ENCODE peak calls at places on chromosome 16, in nine cellular contexts. Z is ovary; Y is CD4-positive, alpha-beta memory T cell; A is neuronal stem cell; B is transverse colon; U is CD8-positive, alpha-beta T cell; P is heart left ventricle; D is mesendoderm; X is astrocyte. W is an unnamed sample.

GRCh38 chr16:80027007-80027965 is 426.7 kb upstream of the MAF start:
- DNase-seq in P (peak; percentile 48), Y (peak; percentile 42), U (no peak), Z (peak; percentile 44), B (peak; percentile 40), X (peak; percentile 95), A (no peak), D (peak; percentile 97), W (no peak)

GRCh38 chr16:57992084-57992483 is 8.4 kb downstream of the ZNF319 start:
- DNase-seq in Y (no peak), Z (no peak), X (no peak), D (no peak), U (no peak), A (no peak), P (no peak), B (no peak), W (no peak)

GRCh38 chr16:5058476-5058875 is 7.3 kb downstream of the C16orf89 start:
- DNase-seq in A (peak; percentile 48), U (no peak), D (peak; percentile 96), Y (no peak), X (no peak), B (no peak), Z (no peak), P (peak; percentile 52), W (peak; percentile 85)

GRCh38 chr16:25014500-25015147 is 545 bp downstream of the ARHGAP17 start:
- DNase-seq in Y (no peak), P (peak; percentile 52), D (peak; percentile 75), U (no peak), A (peak; percentile 46), X (peak; percentile 44), B (peak; percentile 47), Z (peak; percentile 55), W (no peak)

GRCh38 chr16:21223787-21224186 is 9.7 kb upstream of the ANKS4B start:
- DNase-seq in P (no peak), Z (no peak), A (no peak), X (no peak), D (no peak), B (no peak), Y (no peak), U (no peak), W (no peak)

GRCh38 chr16:69935278-69935711 is 15.8 kb upstream of the CLEC18A start:
- DNase-seq in P (no peak), X (peak; percentile 59), B (no peak), Y (no peak), A (no peak), U (no peak), Z (no peak), D (no peak), W (no peak)

GRCh38 chr16:13811834-13812233 is 108.1 kb upstream of the ERCC4 start:
- DNase-seq in X (no peak), A (no peak), U (no peak), Y (no peak), D (no peak), Z (no peak), P (no peak), B (no peak), W (no peak)

GRCh38 chr16:71965223-71965622 is 35.0 kb downstream of the PKD1L3 start:
- DNase-seq in U (no peak), A (no peak), D (no peak), X (no peak), B (no peak), P (no peak), Y (no peak), Z (no peak), W (no peak)

GRCh38 chr16:72612718-72613117 is 435.2 kb downstream of the ZFHX3 start:
- DNase-seq in A (no peak), U (no peak), D (no peak), Z (no peak), X (no peak), B (no peak), P (no peak), Y (no peak), W (no peak)

GRCh38 chr16:500699-501098 is 26.8 kb upstream of the CAPN15 start:
- DNase-seq in P (no peak), Z (no peak), B (no peak), U (no peak), A (no peak), X (no peak), D (no peak), Y (no peak), W (no peak)

GRCh38 chr16:54275956-54276355 is 10.6 kb downstream of the IRX3 start:
- DNase-seq in Y (no peak), Z (no peak), A (no peak), X (no peak), P (no peak), B (no peak), D (no peak), U (no peak), W (no peak)

GRCh38 chr16:88762941-88763340 is 22.1 kb downstream of the PIEZO1 start:
- DNase-seq in B (no peak), X (no peak), P (no peak), Z (no peak), D (no peak), Y (no peak), U (no peak), A (no peak), W (no peak)

GRCh38 chr16:88763502-88764053 is 21.4 kb downstream of the PIEZO1 start:
- DNase-seq in P (no peak), Z (no peak), Y (no peak), X (no peak), B (no peak), U (no peak), A (peak; percentile 80), D (peak; percentile 96), W (no peak)

GRCh38 chr16:88764080-88764479 is 20.9 kb downstream of the PIEZO1 start:
- DNase-seq in Z (no peak), A (no peak), Y (no peak), X (no peak), P (no peak), U (no peak), B (no peak), D (no peak), W (no peak)

GRCh38 chr16:88766975-88767374 is 18.0 kb downstream of the PIEZO1 start:
- DNase-seq in Y (no peak), B (no peak), X (no peak), D (no peak), P (no peak), A (no peak), Z (no peak), U (no peak), W (no peak)

GRCh38 chr16:88764913-88765349 is 20.1 kb downstream of the PIEZO1 start:
- DNase-seq in U (no peak), D (peak; percentile 75), Y (no peak), Z (no peak), B (no peak), A (no peak), X (no peak), P (no peak), W (no peak)
- H3K4me1 ChIP-seq in U (peaks cover 24% of the 10 kb centered on the region), D (peaks cover 7% of the 10 kb centered on the region), Y (peaks cover 83% of the 10 kb centered on the region), Z (peaks cover 24% of the 10 kb centered on the region), B (peaks cover 60% of the 10 kb centered on the region), A (peaks cover 21% of the 10 kb centered on the region), X (peaks cover 48% of the 10 kb centered on the region), P (peaks cover 34% of the 10 kb centered on the region), W (peaks cover 25% of the 10 kb centered on the region)

DNA sequence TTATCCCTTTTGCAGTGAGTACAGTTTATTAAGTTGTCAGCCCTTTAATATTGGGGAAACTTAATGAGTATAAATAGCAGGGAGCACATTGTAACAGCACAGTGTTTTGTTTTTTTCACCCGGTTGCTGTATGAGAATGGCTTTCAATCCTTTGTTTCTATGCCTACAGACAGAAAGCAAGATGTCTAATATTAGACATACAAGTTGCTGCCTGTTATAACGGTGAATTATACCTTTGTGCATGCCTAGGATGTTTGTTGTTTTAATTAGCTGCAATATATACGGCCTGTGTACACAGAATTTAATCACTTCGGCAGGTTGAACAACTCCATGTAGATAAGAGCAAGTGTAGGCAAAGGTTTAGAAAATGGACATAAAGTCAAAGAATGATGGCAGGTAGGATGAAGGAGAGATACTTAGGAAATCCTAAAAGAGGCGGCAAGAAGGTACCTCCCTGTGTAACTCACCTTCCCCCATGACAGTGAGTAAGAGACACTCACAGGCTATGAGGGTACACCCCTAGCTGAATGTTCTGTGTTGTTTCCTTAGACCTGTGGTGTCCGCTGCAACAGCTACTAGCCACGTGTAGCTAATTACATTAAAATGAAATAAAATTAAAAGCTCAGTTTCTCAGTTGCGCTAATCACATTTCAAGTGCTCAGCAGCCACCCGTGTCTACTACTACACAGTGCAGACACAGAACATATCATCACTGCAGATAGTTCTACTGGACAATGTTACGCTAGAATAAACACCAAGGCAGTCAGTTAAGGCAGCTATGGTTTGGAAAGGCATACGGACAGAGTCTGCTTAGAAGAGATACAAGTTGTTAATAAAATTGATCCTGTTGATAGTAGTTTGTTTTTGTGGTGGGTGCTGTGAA is 10.9 kb downstream of the SLC7A6OS start:
- DNase-seq in D (no peak), B (no peak), Y (no peak), A (no peak), U (no peak), X (no peak), Z (no peak), P (no peak), W (no peak)
- H3K36me3 ChIP-seq in D (peaks cover 18% of the 10 kb centered on the region), B (peaks cover 48% of the 10 kb centered on the region), Y (peaks cover 78% of the 10 kb centered on the region), A (peaks cover 44% of the 10 kb centered on the region), U (peaks cover 86% of the 10 kb centered on the region), X (peaks cover 69% of the 10 kb centered on the region), Z (no peaks in the 10 kb centered on the region), P (peaks cover 27% of the 10 kb centered on the region), W (peaks cover 40% of the 10 kb centered on the region)

DNA sequence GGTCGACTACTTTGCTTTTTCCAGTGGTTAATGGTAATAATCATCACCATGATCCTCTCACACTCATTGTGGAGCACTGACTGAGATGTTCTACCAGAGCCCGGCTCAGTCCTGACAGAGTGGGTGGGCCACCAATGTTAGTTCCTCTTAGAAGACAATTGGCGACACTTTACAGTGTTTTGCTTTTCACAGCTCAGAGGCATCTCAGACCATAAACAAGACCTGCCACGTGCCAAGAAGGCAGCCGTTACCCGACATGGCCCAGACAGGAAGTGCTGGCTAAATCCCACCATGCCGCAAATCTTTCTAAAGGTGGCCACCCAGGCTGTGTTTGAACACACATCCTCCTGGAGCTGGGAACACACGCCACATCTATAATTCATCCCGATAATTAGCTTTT is 103.7 kb downstream of the XYLT1 start:
- DNase-seq in Z (no peak), A (no peak), P (no peak), X (no peak), Y (no peak), B (no peak), D (no peak), U (no peak), W (no peak)
- H3K4me1 ChIP-seq in Z (peaks cover 13% of the 10 kb centered on the region), A (peaks cover 25% of the 10 kb centered on the region), P (peaks cover 36% of the 10 kb centered on the region), X (peaks cover 52% of the 10 kb centered on the region), Y (peaks cover 100% of the 10 kb centered on the region), B (peaks cover 24% of the 10 kb centered on the region), D (peaks cover 26% of the 10 kb centered on the region), U (peaks cover 90% of the 10 kb centered on the region), W (peaks cover 6% of the 10 kb centered on the region)

GRCh38 chr16:31128711-31129567 is 6.6 kb downstream of the PRSS8 start:
- DNase-seq in Y (no peak), D (no peak), A (no peak), P (no peak), B (peak; percentile 79), Z (no peak), U (no peak), X (no peak), W (no peak)
- H3K36me3 ChIP-seq in Y (peaks cover 31% of the 10 kb centered on the region), D (peaks cover 4% of the 10 kb centered on the region), A (peaks cover 33% of the 10 kb centered on the region), P (peaks cover 7% of the 10 kb centered on the region), B (no peaks in the 10 kb centered on the region), Z (no peaks in the 10 kb centered on the region), U (peaks cover 25% of the 10 kb centered on the region), X (no peaks in the 10 kb centered on the region), W (peaks cover 13% of the 10 kb centered on the region)